ENCODE peak calls at places on chromosomes 1 and 21, in four cellular contexts. J is nephron progenitor cell, O is endodermal cell, W is NB4. X is an unnamed sample.

GRCh38 chr1:248858096-248858890 is 592 bp downstream of the ZNF692 start:
- DNase-seq in J (peak), O (peak), W (peak), X (peak)

GRCh38 chr1:234975122-234975940 is 153.3 kb downstream of the TOMM20 start:
- DNase-seq in J (no peak), O (peak), W (peak), X (peak)

GRCh38 chr1:9417695-9418094 is 121.6 kb upstream of the SLC25A33 start:
- DNase-seq in J (no peak), O (no peak), W (no peak), X (no peak)

GRCh38 chr1:236124965-236125364 is 17.4 kb upstream of the GPR137B start:
- DNase-seq in J (no peak), O (no peak), W (peak), X (no peak)

GRCh38 chr21:25171438-25171837 is 435.8 kb downstream of the MRPL39 start:
- DNase-seq in J (no peak), O (no peak), W (peak), X (no peak)

GRCh38 chr1:153957744-153958110 is 685 bp downstream of the CRTC2 start:
- DNase-seq in J (no peak), O (no peak), W (peak), X (peak)

GRCh38 chr1:59767119-59767518 is 47.6 kb upstream of the HOOK1 start:
- DNase-seq in J (no peak), O (no peak), W (no peak), X (peak)

GRCh38 chr1:225612265-225612664 is 40.7 kb downstream of the ENAH start:
- DNase-seq in J (no peak), O (no peak), W (no peak), X (no peak)

GRCh38 chr1:103250441-103250861 is 142.1 kb upstream of the COL11A1 start:
- DNase-seq in J (peak), O (peak), W (no peak), X (no peak)

GRCh38 chr1:195754297-195754696 is 853.9 kb downstream of the KCNT2 start:
- DNase-seq in J (no peak), O (no peak), W (no peak), X (no peak)

GRCh38 chr1:230231739-230232075 is 164.7 kb downstream of the GALNT2 start:
- DNase-seq in J (peak), O (no peak), W (no peak), X (peak)

GRCh38 chr1:16617101-16617727 is 3.9 kb upstream of the NBPF1 start:
- DNase-seq in J (peak), O (peak), W (no peak), X (no peak)

GRCh38 chr1:53066433-53066832 is 4.4 kb downstream of the PODN start:
- DNase-seq in J (no peak), O (no peak), W (no peak), X (no peak)

GRCh38 chr1:93567255-93567918 is 114.2 kb downstream of the BCAR3 start:
- DNase-seq in J (no peak), O (peak), W (peak), X (peak)

DNA sequence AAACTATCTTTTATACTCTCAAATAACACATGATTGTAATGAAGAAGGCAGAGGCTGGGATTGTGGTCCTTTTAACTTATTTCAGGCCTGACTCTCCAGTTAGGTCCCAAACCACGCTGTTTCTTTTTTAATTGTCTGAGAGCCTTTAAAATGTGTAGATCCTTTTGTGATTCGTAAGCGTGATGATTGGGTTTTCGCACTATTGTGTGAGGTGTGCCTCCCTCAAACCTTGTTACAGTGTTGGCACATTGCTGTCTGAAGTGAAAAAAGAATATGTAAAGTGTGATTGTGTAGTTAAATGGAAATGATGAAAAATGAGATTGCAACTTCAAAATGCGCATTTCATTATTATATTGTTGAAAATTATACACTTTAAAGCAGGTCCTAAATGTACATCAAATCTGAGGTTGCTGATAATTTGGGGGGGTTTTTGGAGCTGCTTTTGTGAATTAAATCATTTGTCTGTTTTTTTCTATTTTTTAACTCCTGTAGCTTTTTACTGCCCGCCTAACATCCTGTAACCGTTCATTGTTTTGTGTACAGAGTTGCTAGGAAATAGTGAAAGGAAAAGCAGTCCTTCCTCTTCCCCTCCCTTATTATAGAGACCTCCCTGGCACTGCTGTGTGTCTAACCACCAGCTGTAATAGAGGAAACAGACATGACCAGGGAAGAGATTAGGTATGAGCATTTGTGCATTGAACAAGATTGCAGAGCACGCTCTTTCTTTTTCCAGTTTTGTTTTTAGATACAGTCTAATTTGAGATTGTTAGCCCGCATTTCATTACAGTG is 43.3 kb downstream of the IARS2 start:
- DNase-seq in J (no peak), O (no peak), W (no peak), X (no peak)
- TF ChIP-seq CTCF in J (no peak), O (no peak), W (no peak), X (no peak)

DNA sequence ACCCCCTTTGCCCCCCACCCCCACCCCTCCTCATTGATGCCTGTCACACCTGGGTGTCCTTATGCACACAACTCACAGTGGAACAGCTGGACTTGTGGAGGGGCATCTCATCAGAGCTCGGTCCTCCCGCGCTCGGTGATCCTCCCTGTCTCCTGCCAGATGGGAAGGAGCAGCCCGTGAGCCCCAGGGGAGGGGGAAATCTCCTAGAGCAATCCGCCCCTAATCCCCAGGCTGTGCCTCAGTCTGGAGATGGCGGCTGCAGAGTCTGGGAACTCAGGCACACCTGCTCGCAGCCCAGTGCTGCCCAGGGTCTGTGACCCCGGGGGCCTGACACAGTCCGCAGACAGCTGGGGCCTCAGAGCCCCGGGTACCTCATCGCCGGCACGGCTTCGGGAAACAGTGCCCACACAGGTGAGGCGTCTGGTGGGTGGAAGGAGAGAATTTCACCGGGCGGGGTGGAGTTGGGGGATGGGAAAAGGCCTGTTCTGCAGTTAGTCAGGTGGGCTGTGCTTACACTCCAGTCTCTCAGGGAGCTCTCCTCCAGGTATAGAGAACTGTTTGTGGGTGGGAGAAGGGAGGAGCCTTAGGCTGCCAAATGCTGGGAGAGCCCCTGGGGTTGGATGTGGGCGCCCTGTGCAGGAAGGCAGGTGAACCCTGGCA is 29.3 kb downstream of the TMCC2 start:
- DNase-seq in J (no peak), O (no peak), W (no peak), X (no peak)
- TF ChIP-seq CTCF in J (no peak), O (no peak), W (no peak), X (no peak)

GRCh38 chr1:63624911-63625310 is 31.7 kb downstream of the PGM1 start:
- DNase-seq in J (no peak), O (no peak), W (no peak), X (no peak)
- TF ChIP-seq CTCF in J (no peak), O (peak), W (no peak), X (no peak)

DNA sequence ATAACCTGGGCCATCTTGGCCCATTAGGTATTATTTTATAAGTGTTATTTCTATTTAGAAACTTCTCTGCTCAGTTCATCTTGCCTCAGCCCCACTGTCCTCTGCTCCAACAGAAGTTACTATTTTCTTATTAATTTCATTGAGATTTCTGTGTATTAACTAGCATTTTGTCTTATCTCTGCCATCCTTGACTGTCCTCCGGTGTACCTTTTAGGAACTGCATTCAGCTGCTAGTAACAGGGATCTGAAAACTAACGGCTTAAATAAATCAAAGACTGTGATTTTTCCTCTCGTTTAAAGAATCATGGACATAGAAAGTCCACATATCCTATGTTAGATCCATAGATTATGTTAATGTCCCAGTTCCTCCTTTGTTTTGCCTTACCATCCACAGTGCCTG is 382.5 kb downstream of the MATN1 start:
- DNase-seq in J (no peak), O (peak), W (no peak), X (no peak)
- TF ChIP-seq CTCF in J (peak), O (peak), W (no peak), X (no peak)

GRCh38 chr1:44237721-44238457 is 24.6 kb downstream of the DMAP1 start:
- DNase-seq in J (peak), O (peak), W (peak), X (no peak)
- TF ChIP-seq CTCF in J (peak), O (peak), W (no peak), X (peak)

GRCh38 chr1:45326627-45327591 is at the start of gene HPDL:
- DNase-seq in J (peak), O (peak), W (peak), X (no peak)

GRCh38 chr1:45325816-45326506 is 734 bp upstream of the HPDL start:
- DNase-seq in J (no peak), O (peak), W (no peak), X (no peak)

GRCh38 chr1:45329445-45329844 is 2.8 kb downstream of the HPDL start:
- DNase-seq in J (no peak), O (peak), W (no peak), X (peak)

GRCh38 chr1:45328680-45329079 is 2.0 kb downstream of the HPDL start:
- DNase-seq in J (no peak), O (peak), W (no peak), X (no peak)

DNA sequence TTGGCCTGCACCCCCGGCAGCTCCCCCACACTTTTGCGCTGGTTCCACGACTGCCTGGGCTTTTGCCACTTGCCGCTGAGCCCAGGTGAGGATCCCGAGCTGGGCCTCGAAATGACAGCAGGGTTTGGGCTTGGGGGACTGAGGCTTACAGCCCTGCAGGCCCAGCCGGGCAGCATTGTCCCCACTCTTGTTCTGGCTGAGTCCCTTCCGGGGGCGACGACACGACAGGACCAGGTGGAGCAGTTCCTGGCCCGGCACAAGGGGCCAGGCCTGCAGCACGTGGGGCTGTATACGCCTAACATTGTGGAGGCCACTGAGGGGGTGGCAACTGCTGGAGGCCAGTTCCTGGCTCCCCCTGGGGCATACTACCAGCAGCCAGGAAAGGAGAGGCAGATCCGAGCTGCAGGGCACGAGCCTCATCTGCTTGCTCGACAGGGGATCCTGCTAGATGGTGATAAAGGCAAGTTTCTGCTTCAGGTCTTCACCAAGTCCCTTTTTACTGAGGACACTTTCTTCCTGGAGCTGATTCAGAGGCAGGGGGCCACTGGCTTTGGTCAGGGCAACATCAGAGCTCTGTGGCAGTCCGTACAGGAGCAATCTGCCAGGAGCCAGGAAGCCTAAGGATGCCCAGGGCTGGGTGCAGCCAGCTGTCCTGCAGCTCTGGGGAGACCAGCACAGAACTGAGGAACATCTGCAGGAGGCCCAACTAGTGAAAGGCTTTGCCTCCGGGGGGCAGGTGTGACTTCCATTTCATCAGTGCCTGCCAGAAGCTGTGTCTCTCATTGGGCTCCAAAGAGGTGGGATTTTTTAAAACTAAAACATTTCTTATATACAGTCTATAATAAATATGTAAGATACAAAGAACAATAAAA is 1.2 kb downstream of the HPDL start:
- DNase-seq in J (no peak), O (peak), W (peak), X (no peak)
- TF ChIP-seq CTCF in J (no peak), O (no peak), W (no peak), X (no peak)